ENCODE peak calls at places on chromosomes 11 and 22, in five cellular contexts. W is aorta, X is fibroblast of pulmonary artery, Z is GM23248, V is mesendoderm. G is an unnamed sample.
A peak's percentile ranks its signal among the peaks of the same experiment; 100 is the strongest.

GRCh38 chr11:119108151-119108856 is 1.2 kb downstream of the C2CD2L start:
- DNase-seq in Z (peak; percentile 37), X (peak; percentile 64), W (peak; percentile 50), V (peak; percentile 75), G (peak; percentile 70)

GRCh38 chr11:57349491-57350274 is 11.5 kb downstream of the P2RX3 start:
- DNase-seq in X (peak; percentile 46), Z (peak; percentile 55), V (peak; percentile 71), W (peak; percentile 75), G (peak; percentile 94)

GRCh38 chr11:134071766-134072403 is 3.0 kb downstream of the JAM3 start:
- DNase-seq in V (no peak), Z (peak; percentile 29), X (no peak), W (no peak), G (no peak)

GRCh38 chr11:107043242-107043991 is 25.1 kb upstream of the GUCY1A2 start:
- DNase-seq in X (peak; percentile 94), W (no peak), V (peak; percentile 4), Z (peak; percentile 96), G (no peak)

GRCh38 chr11:65920035-65920802 is 993 bp downstream of the DRAP1 start:
- DNase-seq in Z (peak; percentile 44), W (peak; percentile 72), V (no peak), X (no peak), G (no peak)

GRCh38 chr11:21263026-21263425 is 593.6 kb downstream of the NELL1 start:
- DNase-seq in W (no peak), Z (no peak), V (no peak), X (no peak), G (no peak)

GRCh38 chr11:124761301-124762021 is 629 bp downstream of the ESAM start:
- DNase-seq in V (no peak), Z (no peak), X (no peak), W (no peak), G (peak; percentile 60)

GRCh38 chr22:20721409-20722218 is 52.3 kb upstream of the SERPIND1 start:
- DNase-seq in Z (no peak), V (no peak), X (no peak), W (no peak), G (peak; percentile 22)

GRCh38 chr11:57275582-57275981 is 38.5 kb upstream of the APLNR start:
- DNase-seq in V (no peak), W (no peak), X (peak; percentile 74), Z (no peak), G (no peak)

GRCh38 chr11:92932023-92932422 is 37.4 kb upstream of the MTNR1B start:
- DNase-seq in Z (peak; percentile 28), W (no peak), V (peak; percentile 78), X (no peak), G (no peak)

GRCh38 chr11:5992604-5993251 is 5.9 kb upstream of the OR52L1 start:
- DNase-seq in V (peak; percentile 65), Z (peak; percentile 58), X (peak; percentile 30), W (no peak), G (peak; percentile 67)

GRCh38 chr11:133081730-133082452 is 450.4 kb downstream of the OPCML start:
- DNase-seq in X (no peak), V (peak; percentile 25), W (no peak), Z (no peak), G (peak; percentile 78)

GRCh38 chr22:32801436-32802290 is at the start of gene TIMP3:
- DNase-seq in W (peak; percentile 87), X (peak; percentile 61), V (peak; percentile 84), Z (peak; percentile 93), G (peak; percentile 98)

GRCh38 chr11:37509471-37509870 is 911.4 kb upstream of the RAG2 start:
- DNase-seq in X (no peak), W (no peak), V (no peak), Z (no peak), G (no peak)

DNA sequence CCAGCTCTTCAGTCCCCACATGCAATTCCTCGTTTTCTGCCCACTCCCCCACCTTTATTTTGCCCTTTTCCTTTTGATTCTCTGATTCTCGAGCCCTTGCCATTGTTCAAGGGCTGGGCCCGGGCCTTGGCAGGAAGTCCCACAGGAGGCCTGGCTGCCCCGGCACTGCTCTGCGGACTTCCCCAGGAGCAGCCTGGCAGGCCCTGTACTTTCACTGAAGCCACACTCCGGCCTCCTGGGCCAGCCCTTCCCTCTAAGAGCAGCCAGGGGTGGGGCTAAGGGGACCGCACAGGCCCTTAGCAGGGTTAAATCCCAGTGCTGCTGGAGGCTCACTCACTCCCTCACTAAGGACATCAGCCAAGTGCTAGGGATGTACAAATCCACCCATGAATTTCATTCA is 4.1 kb downstream of the LRRC32 start:
- DNase-seq in W (peak; percentile 82), Z (no peak), X (peak; percentile 50), V (no peak), G (peak; percentile 81)
- H3K4me3 ChIP-seq in W (no peak overlapping the region), Z (no peak overlapping the region), X (no peak overlapping the region), V (no peak overlapping the region), G (no peak overlapping the region)

GRCh38 chr11:7694953-7695271 is 11.4 kb downstream of the OVCH2 start:
- DNase-seq in V (no peak), X (no peak), Z (no peak), W (no peak), G (no peak)
- H3K4me3 ChIP-seq in V (no peak overlapping the region), X (no peak overlapping the region), Z (no peak overlapping the region), W (no peak overlapping the region), G (no peak overlapping the region)

GRCh38 chr11:104973616-104974015 is 5.2 kb upstream of the CASP4 start:
- DNase-seq in V (no peak), W (no peak), Z (no peak), X (no peak), G (no peak)
- H3K4me3 ChIP-seq in V (no peak overlapping the region), W (no peak overlapping the region), Z (no peak overlapping the region), X (no peak overlapping the region), G (no peak overlapping the region)

GRCh38 chr22:19019679-19020032 is 83.6 kb upstream of the PRODH start:
- DNase-seq in V (no peak), X (no peak), W (no peak), Z (no peak), G (peak; percentile 40)

GRCh38 chr22:19019029-19019678 is 83.1 kb upstream of the PRODH start:
- DNase-seq in X (no peak), Z (no peak), V (no peak), W (no peak), G (peak; percentile 26)

GRCh38 chr22:19014886-19015285 is 78.8 kb upstream of the PRODH start:
- DNase-seq in Z (no peak), W (no peak), X (no peak), V (no peak), G (no peak)

GRCh38 chr22:19018256-19018655 is 82.2 kb upstream of the PRODH start:
- DNase-seq in X (no peak), Z (no peak), W (no peak), V (no peak), G (peak; percentile 17)

GRCh38 chr22:19016081-19016480 is 80.0 kb upstream of the PRODH start:
- DNase-seq in Z (no peak), X (no peak), V (no peak), W (no peak), G (peak; percentile 16)
- H3K4me3 ChIP-seq in Z (no peak overlapping the region), X (no peak overlapping the region), V (no peak overlapping the region), W (no peak overlapping the region), G (no peak overlapping the region)

GRCh38 chr11:72676874-72677341 is 2.7 kb upstream of the PDE2A start:
- DNase-seq in X (peak; percentile 48), Z (peak; percentile 73), W (peak; percentile 75), V (peak; percentile 87), G (peak; percentile 96)
- H3K4me3 ChIP-seq in X (no peak overlapping the region), Z (no peak overlapping the region), W (no peak overlapping the region), V (no peak overlapping the region), G (no peak overlapping the region)

GRCh38 chr11:73645972-73646631 is at the start of gene PLEKHB1:
- DNase-seq in X (peak; percentile 22), W (peak; percentile 62), Z (no peak), V (peak; percentile 91), G (peak; percentile 91)
- H3K4me3 ChIP-seq in X (no peak within 1 kb of the TSS), W (no peak within 1 kb of the TSS), Z (no peak within 1 kb of the TSS), V (peak within 1 kb of the TSS; percentile 11), G (peak within 1 kb of the TSS; percentile 59)